ENCODE peak calls at places on chromosomes 13 and 19, in eight cellular contexts. One of them, this sample, is unnamed.
A peak's percentile ranks its signal among the peaks of the same experiment; 100 is the strongest.

GRCh38 chr13:29707876-29708543 is 112.5 kb upstream of the SLC7A1 start:
- DNase-seq in stimulated activated CD8-positive, alpha-beta memory T cell treated with anti-CD3 and anti-CD28 coated beads, Interleukin-15, amount 100 ng/mL, for 4 hours: peak; percentile 5
- DNase-seq in EL: peak; percentile 70
- DNase-seq in activated CD4-positive, alpha-beta T cell treated with anti-CD3 and anti-CD28 coated beads for 1 hour: peak; percentile 19
- DNase-seq in activated naive CD4-positive, alpha-beta T cell treated with Interleukin-2 at 50 U/mL for 16 hours: peak; percentile 47
- DNase-seq in naive thymus-derived CD8-positive, alpha-beta T cell: no peak
- DNase-seq in AG08396: peak; percentile 70
- DNase-seq in cardiac fibroblast: peak; percentile 51
- DNase-seq in this sample: no peak

GRCh38 chr19:47379398-47379938 is 30.4 kb downstream of the DHX34 start:
- DNase-seq in stimulated activated CD8-positive, alpha-beta memory T cell treated with anti-CD3 and anti-CD28 coated beads, Interleukin-15, amount 100 ng/mL, for 4 hours: no peak
- DNase-seq in EL: no peak
- DNase-seq in activated CD4-positive, alpha-beta T cell treated with anti-CD3 and anti-CD28 coated beads for 1 hour: no peak
- DNase-seq in activated naive CD4-positive, alpha-beta T cell treated with Interleukin-2 at 50 U/mL for 16 hours: no peak
- DNase-seq in naive thymus-derived CD8-positive, alpha-beta T cell: no peak
- DNase-seq in AG08396: no peak
- DNase-seq in cardiac fibroblast: no peak
- DNase-seq in this sample: no peak

GRCh38 chr19:17346109-17346671 is 8.8 kb downstream of the GTPBP3 start:
- DNase-seq in stimulated activated CD8-positive, alpha-beta memory T cell treated with anti-CD3 and anti-CD28 coated beads, Interleukin-15, amount 100 ng/mL, for 4 hours: no peak
- DNase-seq in EL: peak; percentile 57
- DNase-seq in activated CD4-positive, alpha-beta T cell treated with anti-CD3 and anti-CD28 coated beads for 1 hour: peak; percentile 63
- DNase-seq in activated naive CD4-positive, alpha-beta T cell treated with Interleukin-2 at 50 U/mL for 16 hours: peak; percentile 80
- DNase-seq in naive thymus-derived CD8-positive, alpha-beta T cell: peak; percentile 58
- DNase-seq in AG08396: peak; percentile 86
- DNase-seq in cardiac fibroblast: peak; percentile 72
- DNase-seq in this sample: peak; percentile 81

GRCh38 chr13:100825551-100825950 is 151.0 kb upstream of the TMTC4 start:
- DNase-seq in stimulated activated CD8-positive, alpha-beta memory T cell treated with anti-CD3 and anti-CD28 coated beads, Interleukin-15, amount 100 ng/mL, for 4 hours: no peak
- DNase-seq in EL: no peak
- DNase-seq in activated CD4-positive, alpha-beta T cell treated with anti-CD3 and anti-CD28 coated beads for 1 hour: no peak
- DNase-seq in activated naive CD4-positive, alpha-beta T cell treated with Interleukin-2 at 50 U/mL for 16 hours: no peak
- DNase-seq in naive thymus-derived CD8-positive, alpha-beta T cell: no peak
- DNase-seq in AG08396: peak; percentile 34
- DNase-seq in cardiac fibroblast: no peak
- DNase-seq in this sample: no peak

GRCh38 chr13:25990801-25991200 is 61.0 kb downstream of the SHISA2 start:
- DNase-seq in stimulated activated CD8-positive, alpha-beta memory T cell treated with anti-CD3 and anti-CD28 coated beads, Interleukin-15, amount 100 ng/mL, for 4 hours: no peak
- DNase-seq in EL: peak; percentile 60
- DNase-seq in activated CD4-positive, alpha-beta T cell treated with anti-CD3 and anti-CD28 coated beads for 1 hour: no peak
- DNase-seq in activated naive CD4-positive, alpha-beta T cell treated with Interleukin-2 at 50 U/mL for 16 hours: no peak
- DNase-seq in naive thymus-derived CD8-positive, alpha-beta T cell: no peak
- DNase-seq in AG08396: no peak
- DNase-seq in cardiac fibroblast: peak; percentile 15
- DNase-seq in this sample: no peak

GRCh38 chr13:114309806-114310410 is 4.4 kb upstream of the CHAMP1 start:
- DNase-seq in stimulated activated CD8-positive, alpha-beta memory T cell treated with anti-CD3 and anti-CD28 coated beads, Interleukin-15, amount 100 ng/mL, for 4 hours: no peak
- DNase-seq in EL: no peak
- DNase-seq in activated CD4-positive, alpha-beta T cell treated with anti-CD3 and anti-CD28 coated beads for 1 hour: no peak
- DNase-seq in activated naive CD4-positive, alpha-beta T cell treated with Interleukin-2 at 50 U/mL for 16 hours: no peak
- DNase-seq in naive thymus-derived CD8-positive, alpha-beta T cell: no peak
- DNase-seq in AG08396: no peak
- DNase-seq in cardiac fibroblast: no peak
- DNase-seq in this sample: peak; percentile 50

GRCh38 chr13:99893567-99893966 is 78.0 kb downstream of the ZIC5 start:
- DNase-seq in stimulated activated CD8-positive, alpha-beta memory T cell treated with anti-CD3 and anti-CD28 coated beads, Interleukin-15, amount 100 ng/mL, for 4 hours: no peak
- DNase-seq in EL: no peak
- DNase-seq in activated CD4-positive, alpha-beta T cell treated with anti-CD3 and anti-CD28 coated beads for 1 hour: no peak
- DNase-seq in activated naive CD4-positive, alpha-beta T cell treated with Interleukin-2 at 50 U/mL for 16 hours: no peak
- DNase-seq in naive thymus-derived CD8-positive, alpha-beta T cell: no peak
- DNase-seq in AG08396: no peak
- DNase-seq in cardiac fibroblast: no peak
- DNase-seq in this sample: no peak

GRCh38 chr19:30482956-30483355 is 110.8 kb downstream of the ZNF536 start:
- DNase-seq in stimulated activated CD8-positive, alpha-beta memory T cell treated with anti-CD3 and anti-CD28 coated beads, Interleukin-15, amount 100 ng/mL, for 4 hours: no peak
- DNase-seq in EL: no peak
- DNase-seq in activated CD4-positive, alpha-beta T cell treated with anti-CD3 and anti-CD28 coated beads for 1 hour: no peak
- DNase-seq in activated naive CD4-positive, alpha-beta T cell treated with Interleukin-2 at 50 U/mL for 16 hours: no peak
- DNase-seq in naive thymus-derived CD8-positive, alpha-beta T cell: no peak
- DNase-seq in AG08396: no peak
- DNase-seq in cardiac fibroblast: no peak
- DNase-seq in this sample: no peak

GRCh38 chr13:30120133-30120822 is 187.1 kb downstream of the KATNAL1 start:
- DNase-seq in stimulated activated CD8-positive, alpha-beta memory T cell treated with anti-CD3 and anti-CD28 coated beads, Interleukin-15, amount 100 ng/mL, for 4 hours: no peak
- DNase-seq in EL: no peak
- DNase-seq in activated CD4-positive, alpha-beta T cell treated with anti-CD3 and anti-CD28 coated beads for 1 hour: no peak
- DNase-seq in activated naive CD4-positive, alpha-beta T cell treated with Interleukin-2 at 50 U/mL for 16 hours: no peak
- DNase-seq in naive thymus-derived CD8-positive, alpha-beta T cell: no peak
- DNase-seq in AG08396: no peak
- DNase-seq in cardiac fibroblast: no peak
- DNase-seq in this sample: no peak

GRCh38 chr13:69589531-69589930 is 518.1 kb upstream of the ATXN8OS start:
- DNase-seq in stimulated activated CD8-positive, alpha-beta memory T cell treated with anti-CD3 and anti-CD28 coated beads, Interleukin-15, amount 100 ng/mL, for 4 hours: no peak
- DNase-seq in EL: no peak
- DNase-seq in activated CD4-positive, alpha-beta T cell treated with anti-CD3 and anti-CD28 coated beads for 1 hour: no peak
- DNase-seq in activated naive CD4-positive, alpha-beta T cell treated with Interleukin-2 at 50 U/mL for 16 hours: no peak
- DNase-seq in naive thymus-derived CD8-positive, alpha-beta T cell: no peak
- DNase-seq in AG08396: no peak
- DNase-seq in cardiac fibroblast: no peak
- DNase-seq in this sample: no peak

GRCh38 chr19:47729799-47730520 is 15.4 kb upstream of the NOP53 start:
- DNase-seq in stimulated activated CD8-positive, alpha-beta memory T cell treated with anti-CD3 and anti-CD28 coated beads, Interleukin-15, amount 100 ng/mL, for 4 hours: no peak
- DNase-seq in EL: no peak
- DNase-seq in activated CD4-positive, alpha-beta T cell treated with anti-CD3 and anti-CD28 coated beads for 1 hour: no peak
- DNase-seq in activated naive CD4-positive, alpha-beta T cell treated with Interleukin-2 at 50 U/mL for 16 hours: peak; percentile 41
- DNase-seq in naive thymus-derived CD8-positive, alpha-beta T cell: no peak
- DNase-seq in AG08396: no peak
- DNase-seq in cardiac fibroblast: peak; percentile 68
- DNase-seq in this sample: peak; percentile 77

GRCh38 chr13:39895254-39895653 is 239.8 kb downstream of the COG6 start:
- DNase-seq in stimulated activated CD8-positive, alpha-beta memory T cell treated with anti-CD3 and anti-CD28 coated beads, Interleukin-15, amount 100 ng/mL, for 4 hours: no peak
- DNase-seq in EL: peak; percentile 36
- DNase-seq in activated CD4-positive, alpha-beta T cell treated with anti-CD3 and anti-CD28 coated beads for 1 hour: no peak
- DNase-seq in activated naive CD4-positive, alpha-beta T cell treated with Interleukin-2 at 50 U/mL for 16 hours: no peak
- DNase-seq in naive thymus-derived CD8-positive, alpha-beta T cell: no peak
- DNase-seq in AG08396: no peak
- DNase-seq in cardiac fibroblast: peak; percentile 82
- DNase-seq in this sample: no peak

GRCh38 chr19:6610934-6611370 is 20.0 kb upstream of the CD70 start:
- DNase-seq in stimulated activated CD8-positive, alpha-beta memory T cell treated with anti-CD3 and anti-CD28 coated beads, Interleukin-15, amount 100 ng/mL, for 4 hours: no peak
- DNase-seq in EL: peak; percentile 95
- DNase-seq in activated CD4-positive, alpha-beta T cell treated with anti-CD3 and anti-CD28 coated beads for 1 hour: no peak
- DNase-seq in activated naive CD4-positive, alpha-beta T cell treated with Interleukin-2 at 50 U/mL for 16 hours: no peak
- DNase-seq in naive thymus-derived CD8-positive, alpha-beta T cell: no peak
- DNase-seq in AG08396: peak; percentile 48
- DNase-seq in cardiac fibroblast: peak; percentile 82
- DNase-seq in this sample: peak; percentile 43

This sample was measured in right atrium auricular region.